ENCODE peak calls at places on chromosomes 1 and 21, in six cellular contexts. D is bronchial epithelial cell, U is left ventricle myocardium inferior, A is AG04449, L is osteocyte, O is GM13977. W is an unnamed sample.
A peak's percentile ranks its signal among the peaks of the same experiment; 100 is the strongest.

GRCh38 chr21:42513151-42513984 is at the start of gene SLC37A1:
- DNase-seq in U (no peak), L (no peak), D (no peak), A (no peak), O (peak; percentile 73), W (no peak)

GRCh38 chr1:51679435-51679834 is 62.5 kb downstream of the OSBPL9 start:
- DNase-seq in L (no peak), O (peak; percentile 27), A (no peak), U (no peak), D (peak; percentile 89), W (no peak)

GRCh38 chr1:14443164-14443787 is 155.2 kb upstream of the KAZN start:
- DNase-seq in L (no peak), O (no peak), U (no peak), D (no peak), A (no peak), W (no peak)

GRCh38 chr1:91014475-91014874 is 7.4 kb downstream of the ZNF644 start:
- DNase-seq in U (no peak), A (no peak), O (no peak), D (no peak), L (no peak), W (no peak)

GRCh38 chr1:248812736-248813425 is 12.8 kb downstream of the SH3BP5L start:
- DNase-seq in A (no peak), L (no peak), D (no peak), U (no peak), O (no peak), W (no peak)

GRCh38 chr1:85465099-85465790 is at the start of gene DDAH1:
- DNase-seq in L (no peak), O (peak; percentile 66), A (no peak), D (no peak), U (peak; percentile 38), W (no peak)

GRCh38 chr1:188958461-188959115 is 1519.1 kb downstream of the BRINP3 start:
- DNase-seq in O (no peak), U (no peak), L (no peak), A (no peak), D (no peak), W (no peak)

GRCh38 chr21:32320059-32320458 is 21.4 kb downstream of the MRAP start:
- DNase-seq in L (no peak), O (no peak), U (no peak), A (no peak), D (no peak), W (no peak)

GRCh38 chr1:68197891-68198290 is 34.4 kb downstream of the WLS start:
- DNase-seq in O (no peak), U (no peak), D (peak; percentile 98), A (no peak), L (no peak), W (no peak)

GRCh38 chr1:17765444-17766411 is 10.6 kb downstream of the ACTL8 start:
- DNase-seq in O (no peak), L (no peak), U (no peak), D (peak; percentile 35), A (peak; percentile 71), W (peak; percentile 27)

GRCh38 chr21:43767980-43768867 is 7.9 kb downstream of the CSTB start:
- DNase-seq in O (no peak), A (no peak), D (peak; percentile 89), L (no peak), U (no peak), W (peak; percentile 68)

GRCh38 chr1:209879539-209879938 is 51.8 kb downstream of the UTP25 start:
- DNase-seq in A (no peak), O (no peak), U (no peak), D (peak; percentile 63), L (no peak), W (no peak)

GRCh38 chr1:201172999-201173610 is 17.5 kb upstream of the IGFN1 start:
- DNase-seq in A (no peak), D (peak; percentile 93), O (no peak), U (no peak), L (no peak), W (no peak)

GRCh38 chr1:36352141-36352909 is 28.9 kb upstream of the EVA1B start:
- DNase-seq in O (no peak), D (no peak), A (no peak), L (no peak), U (no peak), W (no peak)

DNA sequence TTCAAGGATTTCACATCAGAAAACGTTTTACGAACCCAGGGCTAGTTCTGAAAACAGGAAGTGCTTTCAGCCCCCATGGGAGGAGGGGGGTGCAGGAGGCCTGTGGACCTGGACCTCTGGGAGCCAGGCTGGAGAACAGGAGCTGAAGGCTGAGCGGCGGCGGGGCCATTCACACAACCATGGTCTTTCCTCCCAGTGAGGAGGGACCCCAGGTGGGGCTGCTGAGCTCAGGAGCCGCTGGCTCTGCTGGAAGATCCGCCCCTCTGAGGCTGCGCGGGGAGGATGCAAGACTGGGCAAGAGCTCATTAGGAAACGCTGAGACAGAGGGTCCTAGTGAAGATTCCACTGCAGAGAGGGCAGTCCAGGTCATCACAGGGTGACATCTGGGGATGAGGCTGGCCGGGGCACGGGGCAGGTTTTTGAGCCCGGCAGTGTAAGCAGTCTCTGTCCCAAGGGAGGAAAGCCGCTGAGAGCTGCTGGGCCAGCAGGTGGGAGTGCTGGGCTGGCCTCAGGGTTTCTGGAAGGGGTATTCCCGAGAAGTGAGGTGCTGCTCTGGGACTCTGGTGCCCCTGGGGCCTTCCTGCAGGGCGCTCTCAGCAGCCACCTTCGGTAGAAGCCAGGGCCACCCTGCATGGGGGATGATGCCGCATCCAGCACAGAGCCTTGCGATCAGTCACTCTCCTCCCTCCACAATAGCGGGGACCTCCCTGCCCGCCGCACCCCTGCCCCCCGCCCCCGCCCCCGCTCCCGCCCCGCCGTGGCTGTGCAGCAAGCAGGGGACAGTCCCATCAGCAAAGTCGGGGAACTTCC is 7.5 kb downstream of the MX2 start:
- DNase-seq in A (no peak), O (peak; percentile 73), L (no peak), U (peak; percentile 49), D (no peak), W (no peak)
- TF ChIP-seq CTCF in A (no peak), O (peak; percentile 34), L (no peak), U (no peak), D (peak; percentile 19), W (no peak)

GRCh38 chr1:87148670-87149069 is 180.0 kb upstream of the LMO4 start:
- DNase-seq in U (no peak), D (no peak), L (no peak), A (no peak), O (no peak), W (no peak)

GRCh38 chr1:87150143-87150542 is 178.5 kb upstream of the LMO4 start:
- DNase-seq in A (no peak), L (no peak), U (no peak), D (no peak), O (no peak), W (no peak)

GRCh38 chr1:87154351-87154750 is 174.3 kb upstream of the LMO4 start:
- DNase-seq in A (no peak), U (no peak), L (no peak), D (no peak), O (no peak), W (no peak)

GRCh38 chr1:87149166-87150065 is 179.3 kb upstream of the LMO4 start:
- DNase-seq in A (no peak), L (no peak), U (no peak), D (peak; percentile 39), O (no peak), W (no peak)

DNA sequence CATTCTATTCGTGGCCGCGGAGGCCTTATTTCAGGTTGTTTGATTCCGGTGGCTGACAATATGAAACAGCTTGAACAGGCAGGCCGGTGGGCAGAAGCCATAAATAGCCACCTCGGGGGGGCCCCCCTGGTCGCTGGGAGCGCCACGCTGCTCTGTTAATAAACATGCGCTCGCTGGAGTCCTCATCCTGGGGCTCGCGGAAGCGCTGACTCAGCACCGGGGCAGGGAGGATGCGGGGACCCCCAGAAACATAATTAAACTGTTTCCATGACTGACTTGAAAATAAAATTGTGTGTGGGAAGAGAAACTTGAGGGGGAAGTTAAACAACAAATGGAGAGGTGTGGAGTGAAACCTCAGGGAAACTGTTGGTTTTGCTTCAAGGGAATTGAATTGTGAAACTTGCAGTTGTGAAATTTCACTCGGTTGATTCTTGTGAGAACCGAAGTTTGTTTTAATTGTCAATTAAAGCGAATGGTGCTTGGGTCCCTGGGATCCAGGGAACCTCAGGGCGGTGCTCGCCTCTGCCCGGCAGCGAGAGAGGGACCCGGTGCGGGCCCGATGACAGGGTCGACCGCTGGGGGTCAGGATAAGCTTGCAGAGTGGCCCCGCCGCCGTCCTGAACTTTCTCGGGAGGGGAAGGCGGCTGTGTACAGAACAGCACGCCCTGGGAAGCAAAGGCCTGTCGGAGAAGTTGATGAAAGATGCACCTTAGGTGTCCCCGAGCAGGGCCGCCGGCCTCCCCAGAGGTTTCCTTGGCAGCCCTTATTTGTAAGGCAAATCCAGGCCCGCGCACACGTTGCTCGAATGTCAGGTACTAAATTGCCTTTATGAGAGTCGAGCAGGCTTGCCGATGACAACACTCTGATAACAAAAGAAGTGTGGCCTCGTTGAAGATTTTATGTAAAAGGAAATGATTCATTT is 176.9 kb upstream of the LMO4 start:
- DNase-seq in D (peak; percentile 65), U (peak; percentile 78), A (no peak), L (no peak), O (peak; percentile 75), W (peak; percentile 50)
- TF ChIP-seq CTCF in D (peak; percentile 65), U (peak; percentile 70), A (peak; percentile 63), L (peak; percentile 69), O (peak; percentile 63), W (no peak)

GRCh38 chr1:187010571-187011309 is 182.0 kb downstream of the PLA2G4A start:
- DNase-seq in L (no peak), A (no peak), U (no peak), O (no peak), D (peak; percentile 87), W (no peak)
- TF ChIP-seq CTCF in L (no peak), A (no peak), U (no peak), O (no peak), D (no peak), W (no peak)

DNA sequence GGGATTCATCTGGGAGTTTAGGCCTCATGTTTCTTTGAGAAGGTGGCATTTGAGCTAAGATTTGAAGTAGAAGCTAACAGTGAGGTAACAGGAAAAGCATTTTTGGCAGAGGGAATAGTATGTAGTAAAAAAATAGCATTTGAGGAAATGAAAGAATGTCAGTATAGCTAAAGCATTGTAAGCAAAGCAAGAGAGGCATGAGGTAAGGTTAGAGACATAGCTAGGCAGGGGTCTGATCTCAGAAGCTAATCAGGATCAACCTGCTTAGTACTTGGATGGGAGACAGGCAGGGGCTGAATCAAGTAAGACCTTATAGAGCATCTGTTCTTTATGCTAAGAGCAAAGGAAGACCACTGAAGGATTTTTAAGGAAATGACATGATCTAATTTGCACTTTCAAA is 4.0 kb downstream of the POLR3C start:
- DNase-seq in D (no peak), A (no peak), U (no peak), O (no peak), L (no peak), W (no peak)
- TF ChIP-seq CTCF in D (no peak), A (no peak), U (no peak), O (no peak), L (no peak), W (no peak)

GRCh38 chr1:43058545-43059360 is 100.1 kb upstream of the SLC2A1 start:
- DNase-seq in L (no peak), U (no peak), A (no peak), D (peak; percentile 84), O (no peak), W (no peak)
- TF ChIP-seq CTCF in L (no peak), U (no peak), A (no peak), D (no peak), O (no peak), W (no peak)

DNA sequence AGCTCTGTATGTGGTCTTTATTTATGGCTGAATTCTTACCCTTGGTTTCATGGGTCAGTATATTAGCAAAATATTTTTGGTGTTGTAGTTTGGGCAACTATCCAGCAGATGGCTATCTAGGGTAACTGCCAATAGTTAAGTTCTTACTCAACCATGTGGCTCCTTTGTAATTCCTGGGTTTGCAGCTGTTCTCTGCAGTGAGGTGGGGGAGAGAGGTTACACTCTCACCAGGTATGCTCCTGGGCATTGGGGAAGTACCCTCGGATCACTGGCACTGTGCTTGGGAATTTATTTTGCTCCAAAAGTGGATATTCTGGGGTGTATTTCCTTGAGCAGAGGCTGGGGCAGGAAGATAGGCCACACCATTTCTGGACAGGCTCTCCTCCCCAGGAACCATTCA is 436.7 kb upstream of the TMPRSS15 start:
- DNase-seq in L (no peak), D (peak; percentile 25), A (no peak), O (no peak), U (no peak), W (no peak)
- TF ChIP-seq CTCF in L (peak; percentile 18), D (peak; percentile 35), A (no peak), O (peak; percentile 14), U (no peak), W (no peak)

W was measured in omental fat pad.